ENCODE peak calls at places on chromosome 3, in seven cellular contexts. O, T, N, B, I, M and D are unnamed samples.
A peak's percentile ranks its signal among the peaks of the same experiment; 100 is the strongest.

GRCh38 chr3:5022187-5022965 is 43.1 kb downstream of the BHLHE40 start:
- DNase-seq in T (no peak), I (no peak), O (no peak), M (no peak), B (no peak), N (no peak), D (no peak)

GRCh38 chr3:73141531-73141930 is 80.1 kb downstream of the EBLN2 start:
- DNase-seq in M (peak; percentile 58), N (no peak), B (no peak), O (no peak), I (no peak), T (peak; percentile 79), D (peak; percentile 6)

GRCh38 chr3:132265008-132265407 is 52.2 kb upstream of the ACP3 start:
- DNase-seq in B (no peak), O (no peak), T (no peak), N (no peak), M (no peak), I (no peak), D (no peak)

GRCh38 chr3:30539214-30539613 is 67.2 kb upstream of the TGFBR2 start:
- DNase-seq in B (peak; percentile 21), T (no peak), M (no peak), N (no peak), I (no peak), O (no peak), D (no peak)

GRCh38 chr3:69105320-69105719 is 17.1 kb downstream of the LMOD3 start:
- DNase-seq in B (no peak), I (no peak), T (no peak), M (no peak), N (no peak), O (no peak), D (no peak)

GRCh38 chr3:141275032-141275422 is 43.4 kb downstream of the PXYLP1 start:
- DNase-seq in B (no peak), M (no peak), O (no peak), T (no peak), I (no peak), N (no peak), D (no peak)

GRCh38 chr3:152466784-152467183 is 198.1 kb downstream of the MBNL1 start:
- DNase-seq in N (no peak), M (no peak), T (no peak), I (no peak), O (no peak), B (no peak), D (no peak)

GRCh38 chr3:54837964-54838363 is 89.9 kb downstream of the LRTM1 start:
- DNase-seq in O (no peak), T (no peak), B (no peak), N (no peak), I (no peak), M (no peak), D (no peak)

GRCh38 chr3:192188218-192188835 is 539.0 kb downstream of the FGF12 start:
- DNase-seq in N (no peak), T (peak; percentile 29), O (peak; percentile 68), M (peak; percentile 52), I (no peak), B (peak; percentile 68), D (peak; percentile 77)

GRCh38 chr3:188296761-188297689 is 143.1 kb downstream of the LPP start:
- DNase-seq in T (no peak), N (no peak), O (no peak), I (no peak), M (peak; percentile 26), B (peak; percentile 71), D (no peak)

GRCh38 chr3:146218880-146219866 is 31.7 kb downstream of the PLSCR4 start:
- DNase-seq in N (no peak), I (no peak), B (peak; percentile 20), M (peak; percentile 33), T (peak; percentile 42), O (peak; percentile 32), D (peak; percentile 27)

GRCh38 chr3:42247576-42248027 is 18.4 kb downstream of the CCK start:
- DNase-seq in T (peak; percentile 57), B (peak; percentile 56), I (no peak), M (no peak), O (peak; percentile 64), N (peak; percentile 50), D (peak; percentile 70)

GRCh38 chr3:139016430-139017048 is 4.2 kb downstream of the PRR23B start:
- DNase-seq in N (no peak), M (no peak), B (no peak), I (no peak), O (no peak), T (no peak), D (no peak)

GRCh38 chr3:96960661-96961330 is 146.4 kb downstream of the EPHA6 start:
- DNase-seq in I (no peak), T (no peak), N (no peak), O (no peak), B (no peak), M (no peak), D (no peak)

GRCh38 chr3:68089572-68089991 is 435.2 kb upstream of the SUCLG2 start:
- DNase-seq in N (no peak), M (no peak), I (no peak), O (no peak), T (no peak), B (no peak), D (no peak)

GRCh38 chr3:65995030-65995429 is 43.7 kb downstream of the MAGI1 start:
- DNase-seq in O (no peak), T (no peak), N (no peak), B (no peak), M (no peak), I (no peak), D (no peak)

GRCh38 chr3:77039606-77040553 is at the start of gene ROBO2:
- DNase-seq in T (no peak), B (peak; percentile 13), O (no peak), M (peak; percentile 27), N (no peak), I (peak; percentile 75), D (peak; percentile 12)

GRCh38 chr3:156389151-156389760 is 165.7 kb downstream of the SSR3 start:
- DNase-seq in N (no peak), O (no peak), I (no peak), B (no peak), T (no peak), M (peak; percentile 47), D (peak; percentile 43)

GRCh38 chr3:124246949-124247348 is 255.0 kb upstream of the ROPN1 start:
- DNase-seq in N (no peak), T (no peak), B (no peak), O (no peak), M (no peak), I (no peak), D (no peak)
- TF ChIP-seq CTCF in N (no peak), T (no peak), B (peak; percentile 17), O (peak; percentile 12), M (peak; percentile 41), I (no peak), D (no peak)

DNA sequence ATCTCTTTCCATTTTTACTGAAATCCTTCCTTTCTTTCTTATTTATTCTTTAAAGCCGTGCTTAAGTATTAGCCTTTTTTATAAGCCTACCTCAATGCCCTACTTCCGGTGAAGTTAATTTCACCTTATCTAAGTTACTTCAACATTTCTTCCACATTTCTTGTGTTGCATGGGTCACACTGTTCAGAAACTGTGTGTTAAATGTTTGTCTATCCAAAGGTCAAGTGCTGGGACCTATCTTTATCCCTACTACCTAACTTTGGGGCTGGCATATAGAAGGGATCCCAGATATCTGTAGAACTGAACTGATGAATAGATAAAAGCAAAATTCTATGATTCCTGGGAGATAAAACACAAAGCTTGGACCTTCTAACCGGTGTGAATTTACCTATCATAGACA is 332.3 kb upstream of the SATB1 start:
- DNase-seq in O (no peak), N (no peak), B (no peak), I (no peak), M (no peak), T (no peak), D (no peak)
- H3K4me3 ChIP-seq in O (no peak overlapping the region), N (no peak overlapping the region), B (no peak overlapping the region), I (no peak overlapping the region), M (no peak overlapping the region), T (no peak overlapping the region), D (no peak overlapping the region)

GRCh38 chr3:185824051-185824466 is 783 bp downstream of the IGF2BP2 start:
- DNase-seq in T (no peak), I (peak; percentile 78), N (no peak), M (peak; percentile 30), O (peak; percentile 27), B (peak; percentile 26), D (peak; percentile 19)
- TF ChIP-seq POLR2A in T (no peak), I (no peak), N (no peak), M (no peak), O (no peak), B (no peak), D (no peak)

DNA sequence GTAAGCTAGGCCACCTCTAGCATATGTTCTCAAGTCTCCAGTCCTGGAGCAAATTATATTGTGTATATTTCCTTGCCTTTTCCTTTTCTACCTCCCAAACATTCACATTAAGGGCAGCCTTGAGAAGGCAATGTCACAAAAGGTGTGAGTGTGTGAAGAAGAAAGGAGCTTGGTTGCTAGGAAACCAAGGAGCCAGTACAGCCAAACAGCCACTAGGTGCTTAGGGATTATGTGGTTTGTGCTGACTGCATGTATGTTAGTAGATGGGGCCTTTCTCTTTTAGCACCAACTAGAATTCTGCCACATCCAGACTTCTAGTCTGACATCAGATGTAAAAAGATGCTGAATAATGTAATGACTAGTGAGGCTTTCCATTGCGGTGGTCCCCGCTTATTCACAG is 118.8 kb upstream of the DAZL start:
- DNase-seq in B (no peak), O (no peak), M (no peak), N (no peak), I (no peak), T (no peak), D (no peak)
- TF ChIP-seq CTCF in B (no peak), O (no peak), M (peak; percentile 35), N (no peak), I (no peak), T (no peak), D (no peak)

GRCh38 chr3:41241159-41241558 is 41.9 kb downstream of the CTNNB1 start:
- DNase-seq in I (no peak), O (no peak), B (no peak), T (no peak), N (no peak), M (no peak), D (no peak)

GRCh38 chr3:41241800-41242571 is 42.7 kb downstream of the CTNNB1 start:
- DNase-seq in N (no peak), O (no peak), B (no peak), M (no peak), I (no peak), T (no peak), D (no peak)

GRCh38 chr3:41237907-41238306 is 38.6 kb downstream of the CTNNB1 start:
- DNase-seq in O (no peak), M (no peak), B (no peak), N (no peak), T (no peak), I (no peak), D (no peak)

GRCh38 chr3:41236198-41236597 is 36.9 kb downstream of the CTNNB1 start:
- DNase-seq in N (no peak), B (no peak), O (no peak), M (no peak), T (no peak), I (no peak), D (no peak)

GRCh38 chr3:41239587-41239986 is 40.3 kb downstream of the CTNNB1 start:
- DNase-seq in T (no peak), O (no peak), M (no peak), I (no peak), B (no peak), N (no peak), D (no peak)
- H3K4me3 ChIP-seq in T (no peak overlapping the region), O (no peak overlapping the region), M (no peak overlapping the region), I (no peak overlapping the region), B (no peak overlapping the region), N (no peak overlapping the region), D (no peak overlapping the region)

GRCh38 chr3:46566040-46566631 is at the start of gene LRRC2:
- DNase-seq in O (peak; percentile 73), B (peak; percentile 69), M (peak; percentile 87), T (no peak), N (no peak), I (peak; percentile 76), D (peak; percentile 84)
- TF ChIP-seq POLR2A in O (no peak), B (peak; percentile 67), M (no peak), T (no peak), N (no peak), I (peak; percentile 46), D (peak; percentile 93)